ENCODE peak calls at places on chromosomes 7 and 10, in five cellular contexts. E, I, W, A and K are unnamed samples.

GRCh38 chr10:50431791-50432190 is 180.5 kb upstream of the ASAH2 start:
- DNase-seq in E (peak; percentile 20), I (no peak), W (no peak), A (no peak), K (no peak)

GRCh38 chr7:134779741-134780065 is 269 bp downstream of the CALD1 start:
- DNase-seq in E (no peak), I (peak; percentile 38), W (no peak), A (no peak), K (no peak)

GRCh38 chr10:59808896-59809643 is 55.8 kb upstream of the MRLN start:
- DNase-seq in E (peak; percentile 50), I (peak; percentile 51), W (peak; percentile 28), A (peak; percentile 74), K (peak; percentile 92)

GRCh38 chr7:152076324-152076821 is 50.9 kb downstream of the GALNT11 start:
- DNase-seq in E (peak; percentile 11), I (peak; percentile 46), W (no peak), A (no peak), K (no peak)

GRCh38 chr7:2099036-2099957 is 133.4 kb downstream of the MAD1L1 start:
- DNase-seq in E (no peak), I (no peak), W (no peak), A (no peak), K (no peak)

GRCh38 chr10:111103196-111103595 is 26.4 kb downstream of the ADRA2A start:
- DNase-seq in E (no peak), I (no peak), W (no peak), A (no peak), K (no peak)

GRCh38 chr10:131090761-131091661 is 220.5 kb downstream of the TCERG1L start:
- DNase-seq in E (no peak), I (no peak), W (no peak), A (no peak), K (no peak)

GRCh38 chr7:80385512-80385911 is 126.4 kb downstream of the GNAT3 start:
- DNase-seq in E (peak; percentile 67), I (no peak), W (no peak), A (no peak), K (no peak)

GRCh38 chr10:130463104-130463875 is 327.1 kb downstream of the GLRX3 start:
- DNase-seq in E (no peak), I (no peak), W (no peak), A (no peak), K (no peak)

GRCh38 chr7:64863021-64863420 is 40.1 kb upstream of the ZNF273 start:
- DNase-seq in E (no peak), I (no peak), W (no peak), A (no peak), K (no peak)